ENCODE peak calls at places on chromosomes 6 and 20, in nine cellular contexts. One of them, this sample, is unnamed.

GRCh38 chr6:109230444-109230843 is 135.1 kb downstream of the CEP57L1 start:
- DNase-seq in choroid plexus epithelial cell: no peak
- DNase-seq in neural crest cell: no peak
- DNase-seq in A673: no peak
- DNase-seq in brain microvascular endothelial cell: no peak
- DNase-seq in OCI-LY7: no peak
- DNase-seq in IMR-90: no peak
- DNase-seq in ovary: no peak
- DNase-seq in cardiac fibroblast: no peak
- DNase-seq in this sample: no peak

GRCh38 chr6:150752409-150752808 is 113.1 kb upstream of the MTHFD1L start:
- DNase-seq in choroid plexus epithelial cell: no peak
- DNase-seq in neural crest cell: no peak
- DNase-seq in A673: no peak
- DNase-seq in brain microvascular endothelial cell: no peak
- DNase-seq in OCI-LY7: no peak
- DNase-seq in IMR-90: no peak
- DNase-seq in ovary: no peak
- DNase-seq in cardiac fibroblast: no peak
- DNase-seq in this sample: no peak

GRCh38 chr6:16413399-16413798 is 175.0 kb downstream of the GMPR start:
- DNase-seq in choroid plexus epithelial cell: no peak
- DNase-seq in neural crest cell: no peak
- DNase-seq in A673: no peak
- DNase-seq in brain microvascular endothelial cell: no peak
- DNase-seq in OCI-LY7: no peak
- DNase-seq in IMR-90: peak
- DNase-seq in ovary: no peak
- DNase-seq in cardiac fibroblast: no peak
- DNase-seq in this sample: no peak

GRCh38 chr20:10863337-10864060 is 189.7 kb upstream of the JAG1 start:
- DNase-seq in choroid plexus epithelial cell: peak
- DNase-seq in neural crest cell: no peak
- DNase-seq in A673: peak
- DNase-seq in brain microvascular endothelial cell: peak
- DNase-seq in OCI-LY7: no peak
- DNase-seq in IMR-90: peak
- DNase-seq in ovary: no peak
- DNase-seq in cardiac fibroblast: peak
- DNase-seq in this sample: no peak

GRCh38 chr20:51966296-51966971 is 164.1 kb upstream of the SALL4 start:
- DNase-seq in choroid plexus epithelial cell: peak
- DNase-seq in neural crest cell: peak
- DNase-seq in A673: peak
- DNase-seq in brain microvascular endothelial cell: peak
- DNase-seq in OCI-LY7: peak
- DNase-seq in IMR-90: peak
- DNase-seq in ovary: no peak
- DNase-seq in cardiac fibroblast: peak
- DNase-seq in this sample: peak

GRCh38 chr20:51532577-51533191 is 9.8 kb downstream of the NFATC2 start:
- DNase-seq in choroid plexus epithelial cell: no peak
- DNase-seq in neural crest cell: no peak
- DNase-seq in A673: no peak
- DNase-seq in brain microvascular endothelial cell: no peak
- DNase-seq in OCI-LY7: no peak
- DNase-seq in IMR-90: peak
- DNase-seq in ovary: no peak
- DNase-seq in cardiac fibroblast: peak
- DNase-seq in this sample: peak

GRCh38 chr6:110566346-110567125 is 90.1 kb upstream of the SLC22A16 start:
- DNase-seq in choroid plexus epithelial cell: no peak
- DNase-seq in neural crest cell: no peak
- DNase-seq in A673: no peak
- DNase-seq in brain microvascular endothelial cell: no peak
- DNase-seq in OCI-LY7: no peak
- DNase-seq in IMR-90: peak
- DNase-seq in ovary: no peak
- DNase-seq in cardiac fibroblast: no peak
- DNase-seq in this sample: no peak

GRCh38 chr20:37358366-37359150 is 12.6 kb downstream of the SRC start:
- DNase-seq in choroid plexus epithelial cell: no peak
- DNase-seq in neural crest cell: no peak
- DNase-seq in A673: no peak
- DNase-seq in brain microvascular endothelial cell: no peak
- DNase-seq in OCI-LY7: no peak
- DNase-seq in IMR-90: no peak
- DNase-seq in ovary: no peak
- DNase-seq in cardiac fibroblast: no peak
- DNase-seq in this sample: peak

GRCh38 chr6:43771210-43771857 is 1.3 kb downstream of the VEGFA start:
- DNase-seq in choroid plexus epithelial cell: peak
- DNase-seq in neural crest cell: peak
- DNase-seq in A673: peak
- DNase-seq in brain microvascular endothelial cell: peak
- DNase-seq in OCI-LY7: peak
- DNase-seq in IMR-90: peak
- DNase-seq in ovary: peak
- DNase-seq in cardiac fibroblast: peak
- DNase-seq in this sample: peak

GRCh38 chr6:169340395-169340794 is 86.7 kb upstream of the THBS2 start:
- DNase-seq in choroid plexus epithelial cell: no peak
- DNase-seq in neural crest cell: no peak
- DNase-seq in A673: peak
- DNase-seq in brain microvascular endothelial cell: no peak
- DNase-seq in OCI-LY7: no peak
- DNase-seq in IMR-90: no peak
- DNase-seq in ovary: no peak
- DNase-seq in cardiac fibroblast: no peak
- DNase-seq in this sample: no peak

GRCh38 chr6:12545837-12546658 is 170.5 kb upstream of the PHACTR1 start:
- DNase-seq in choroid plexus epithelial cell: peak
- DNase-seq in neural crest cell: no peak
- DNase-seq in A673: peak
- DNase-seq in brain microvascular endothelial cell: peak
- DNase-seq in OCI-LY7: no peak
- DNase-seq in IMR-90: peak
- DNase-seq in ovary: no peak
- DNase-seq in cardiac fibroblast: peak
- DNase-seq in this sample: no peak

GRCh38 chr20:38032585-38033329 is 499 bp downstream of the TTI1 start:
- DNase-seq in choroid plexus epithelial cell: no peak
- DNase-seq in neural crest cell: no peak
- DNase-seq in A673: no peak
- DNase-seq in brain microvascular endothelial cell: no peak
- DNase-seq in OCI-LY7: peak
- DNase-seq in IMR-90: no peak
- DNase-seq in ovary: no peak
- DNase-seq in cardiac fibroblast: peak
- DNase-seq in this sample: no peak

GRCh38 chr6:105606871-105607421 is 204.1 kb upstream of the PREP start:
- DNase-seq in choroid plexus epithelial cell: no peak
- DNase-seq in neural crest cell: no peak
- DNase-seq in A673: no peak
- DNase-seq in brain microvascular endothelial cell: no peak
- DNase-seq in OCI-LY7: no peak
- DNase-seq in IMR-90: no peak
- DNase-seq in ovary: no peak
- DNase-seq in cardiac fibroblast: no peak
- DNase-seq in this sample: no peak

GRCh38 chr20:14928083-14928482 is 590.7 kb upstream of the FLRT3 start:
- DNase-seq in choroid plexus epithelial cell: peak
- DNase-seq in neural crest cell: no peak
- DNase-seq in A673: no peak
- DNase-seq in brain microvascular endothelial cell: no peak
- DNase-seq in OCI-LY7: no peak
- DNase-seq in IMR-90: no peak
- DNase-seq in ovary: no peak
- DNase-seq in cardiac fibroblast: peak
- DNase-seq in this sample: no peak

GRCh38 chr20:32443386-32443974 is 85.3 kb downstream of the ASXL1 start:
- DNase-seq in choroid plexus epithelial cell: peak
- DNase-seq in neural crest cell: no peak
- DNase-seq in A673: no peak
- DNase-seq in brain microvascular endothelial cell: no peak
- DNase-seq in OCI-LY7: peak
- DNase-seq in IMR-90: no peak
- DNase-seq in ovary: no peak
- DNase-seq in cardiac fibroblast: no peak
- DNase-seq in this sample: peak

GRCh38 chr20:36666181-36666740 is 20.3 kb upstream of the SLA2 start:
- DNase-seq in choroid plexus epithelial cell: peak
- DNase-seq in neural crest cell: no peak
- DNase-seq in A673: peak
- DNase-seq in brain microvascular endothelial cell: peak
- DNase-seq in OCI-LY7: peak
- DNase-seq in IMR-90: peak
- DNase-seq in ovary: no peak
- DNase-seq in cardiac fibroblast: peak
- DNase-seq in this sample: no peak

GRCh38 chr6:119148825-119149525 is 70.5 kb upstream of the FAM184A start:
- DNase-seq in choroid plexus epithelial cell: no peak
- DNase-seq in neural crest cell: no peak
- DNase-seq in A673: no peak
- DNase-seq in brain microvascular endothelial cell: peak
- DNase-seq in OCI-LY7: no peak
- DNase-seq in IMR-90: peak
- DNase-seq in ovary: no peak
- DNase-seq in cardiac fibroblast: peak
- DNase-seq in this sample: no peak

DNA sequence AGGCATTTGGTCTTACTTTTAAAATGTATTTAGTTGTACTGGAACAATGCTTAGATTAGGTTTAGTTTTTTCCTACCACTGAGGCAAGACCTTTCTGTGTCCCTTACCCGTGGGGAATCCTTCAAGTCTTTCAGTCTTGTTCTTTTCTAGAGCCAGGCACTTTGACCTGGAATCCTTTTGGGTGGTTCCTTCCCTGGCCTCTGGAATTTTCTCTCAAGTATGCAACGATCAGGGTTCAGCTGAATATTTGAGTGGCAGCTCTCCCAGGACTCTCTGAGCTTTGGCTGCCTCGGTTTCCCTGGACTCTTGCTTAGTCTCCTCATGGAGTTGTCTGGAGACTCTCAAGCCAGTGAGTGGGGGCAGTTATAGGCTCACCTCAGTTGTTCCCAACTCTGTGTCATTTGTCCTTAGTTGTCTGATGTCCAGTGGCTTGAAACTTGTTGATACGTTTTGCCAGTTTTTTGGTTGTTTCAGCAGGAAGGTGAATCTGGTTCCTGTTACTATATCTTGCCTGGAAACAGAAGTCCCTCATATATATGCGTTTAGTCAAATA is 118.1 kb downstream of the QKI start:
- DNase-seq in choroid plexus epithelial cell: no peak
- DNase-seq in neural crest cell: no peak
- DNase-seq in A673: no peak
- DNase-seq in brain microvascular endothelial cell: no peak
- DNase-seq in OCI-LY7: no peak
- DNase-seq in IMR-90: no peak
- DNase-seq in ovary: no peak
- DNase-seq in cardiac fibroblast: no peak
- DNase-seq in this sample: no peak
- TF ChIP-seq CTCF in choroid plexus epithelial cell: no peak
- TF ChIP-seq CTCF in neural crest cell: no peak
- TF ChIP-seq CTCF in A673: no peak
- TF ChIP-seq CTCF in brain microvascular endothelial cell: no peak
- TF ChIP-seq CTCF in OCI-LY7: no peak
- TF ChIP-seq CTCF in IMR-90: no peak
- TF ChIP-seq CTCF in ovary: no peak
- TF ChIP-seq CTCF in cardiac fibroblast: no peak
- TF ChIP-seq CTCF in this sample: no peak

GRCh38 chr6:31822038-31822821 is 5.3 kb upstream of the HSPA1B start:
- DNase-seq in choroid plexus epithelial cell: peak
- DNase-seq in neural crest cell: no peak
- DNase-seq in A673: peak
- DNase-seq in brain microvascular endothelial cell: peak
- DNase-seq in OCI-LY7: peak
- DNase-seq in IMR-90: peak
- DNase-seq in ovary: peak
- DNase-seq in cardiac fibroblast: peak
- DNase-seq in this sample: peak
- TF ChIP-seq CTCF in choroid plexus epithelial cell: no peak
- TF ChIP-seq CTCF in neural crest cell: no peak
- TF ChIP-seq CTCF in A673: no peak
- TF ChIP-seq CTCF in brain microvascular endothelial cell: no peak
- TF ChIP-seq CTCF in OCI-LY7: peak
- TF ChIP-seq CTCF in IMR-90: no peak
- TF ChIP-seq CTCF in ovary: no peak
- TF ChIP-seq CTCF in cardiac fibroblast: no peak
- TF ChIP-seq CTCF in this sample: no peak

GRCh38 chr6:31765559-31765909 is 3.1 kb downstream of the SAPCD1 start:
- DNase-seq in choroid plexus epithelial cell: no peak
- DNase-seq in neural crest cell: no peak
- DNase-seq in A673: no peak
- DNase-seq in brain microvascular endothelial cell: no peak
- DNase-seq in OCI-LY7: no peak
- DNase-seq in IMR-90: no peak
- DNase-seq in ovary: no peak
- DNase-seq in cardiac fibroblast: no peak
- DNase-seq in this sample: no peak

GRCh38 chr6:31762356-31762755 is at the start of gene SAPCD1:
- DNase-seq in choroid plexus epithelial cell: no peak
- DNase-seq in neural crest cell: no peak
- DNase-seq in A673: no peak
- DNase-seq in brain microvascular endothelial cell: no peak
- DNase-seq in OCI-LY7: no peak
- DNase-seq in IMR-90: no peak
- DNase-seq in ovary: no peak
- DNase-seq in cardiac fibroblast: no peak
- DNase-seq in this sample: no peak

GRCh38 chr6:31762878-31763616 is 591 bp downstream of the SAPCD1 start:
- DNase-seq in choroid plexus epithelial cell: no peak
- DNase-seq in neural crest cell: no peak
- DNase-seq in A673: no peak
- DNase-seq in brain microvascular endothelial cell: no peak
- DNase-seq in OCI-LY7: no peak
- DNase-seq in IMR-90: no peak
- DNase-seq in ovary: no peak
- DNase-seq in cardiac fibroblast: no peak
- DNase-seq in this sample: no peak

GRCh38 chr6:31764239-31764638 is 1.8 kb downstream of the SAPCD1 start:
- DNase-seq in choroid plexus epithelial cell: no peak
- DNase-seq in neural crest cell: no peak
- DNase-seq in A673: no peak
- DNase-seq in brain microvascular endothelial cell: no peak
- DNase-seq in OCI-LY7: no peak
- DNase-seq in IMR-90: no peak
- DNase-seq in ovary: no peak
- DNase-seq in cardiac fibroblast: no peak
- DNase-seq in this sample: no peak

GRCh38 chr6:31763617-31763940 is 1.1 kb downstream of the SAPCD1 start:
- DNase-seq in choroid plexus epithelial cell: no peak
- DNase-seq in neural crest cell: no peak
- DNase-seq in A673: peak
- DNase-seq in brain microvascular endothelial cell: no peak
- DNase-seq in OCI-LY7: no peak
- DNase-seq in IMR-90: peak
- DNase-seq in ovary: no peak
- DNase-seq in cardiac fibroblast: peak
- DNase-seq in this sample: no peak
- TF ChIP-seq CTCF in choroid plexus epithelial cell: no peak
- TF ChIP-seq CTCF in neural crest cell: no peak
- TF ChIP-seq CTCF in A673: no peak
- TF ChIP-seq CTCF in brain microvascular endothelial cell: no peak
- TF ChIP-seq CTCF in OCI-LY7: no peak
- TF ChIP-seq CTCF in IMR-90: no peak
- TF ChIP-seq CTCF in ovary: no peak
- TF ChIP-seq CTCF in cardiac fibroblast: no peak
- TF ChIP-seq CTCF in this sample: no peak

GRCh38 chr6:156519940-156520339 is 257.2 kb upstream of the ARID1B start:
- DNase-seq in choroid plexus epithelial cell: no peak
- DNase-seq in neural crest cell: no peak
- DNase-seq in A673: no peak
- DNase-seq in brain microvascular endothelial cell: no peak
- DNase-seq in OCI-LY7: no peak
- DNase-seq in IMR-90: no peak
- DNase-seq in ovary: no peak
- DNase-seq in cardiac fibroblast: no peak
- DNase-seq in this sample: no peak
- TF ChIP-seq CTCF in choroid plexus epithelial cell: no peak
- TF ChIP-seq CTCF in neural crest cell: no peak
- TF ChIP-seq CTCF in A673: no peak
- TF ChIP-seq CTCF in brain microvascular endothelial cell: no peak
- TF ChIP-seq CTCF in OCI-LY7: no peak
- TF ChIP-seq CTCF in IMR-90: no peak
- TF ChIP-seq CTCF in ovary: no peak
- TF ChIP-seq CTCF in cardiac fibroblast: no peak
- TF ChIP-seq CTCF in this sample: no peak

This sample was measured in sigmoid colon.